ENCODE peak calls at places on chromosomes 3 and 15, in nine cellular contexts. X, W, C, R, G, L, M, A and E are unnamed samples.

GRCh38 chr3:135503429-135504083 is 462.0 kb upstream of the PPP2R3A start:
- DNase-seq in L (peak), R (peak), M (peak), A (peak), C (peak), G (peak), X (peak), W (peak), E (peak)

GRCh38 chr3:126923423-126923822 is 59.5 kb upstream of the PLXNA1 start:
- DNase-seq in G (no peak), W (no peak), R (no peak), M (no peak), X (no peak), A (no peak), L (no peak), C (no peak), E (no peak)

GRCh38 chr15:79897701-79898113 is 893 bp upstream of the MTHFS start:
- DNase-seq in M (no peak), L (no peak), G (no peak), W (no peak), R (no peak), A (peak), C (no peak), X (no peak), E (no peak)

GRCh38 chr3:13479332-13479581 is 849 bp upstream of the HDAC11 start:
- DNase-seq in A (peak), G (no peak), L (peak), C (no peak), M (no peak), X (peak), R (no peak), W (no peak), E (no peak)

GRCh38 chr3:105066106-105066839 is 300.4 kb upstream of the ALCAM start:
- DNase-seq in W (peak), C (no peak), A (no peak), M (no peak), X (no peak), R (no peak), G (no peak), L (no peak), E (no peak)

GRCh38 chr3:38707730-38708129 is 58.2 kb upstream of the SCN5A start:
- DNase-seq in M (no peak), G (no peak), R (no peak), C (no peak), X (no peak), L (no peak), A (no peak), W (no peak), E (no peak)

GRCh38 chr3:156455839-156456238 is 99.1 kb downstream of the SSR3 start:
- DNase-seq in R (no peak), X (no peak), W (no peak), G (no peak), C (no peak), A (no peak), M (no peak), L (no peak), E (no peak)

GRCh38 chr15:66027268-66027806 is 158.0 kb downstream of the RAB11A start:
- DNase-seq in R (no peak), X (no peak), C (no peak), L (no peak), M (no peak), A (peak), W (peak), G (no peak), E (no peak)

GRCh38 chr3:77460326-77460725 is 420.4 kb downstream of the ROBO2 start:
- DNase-seq in M (no peak), C (no peak), X (no peak), L (no peak), A (no peak), R (no peak), W (no peak), G (peak), E (no peak)

GRCh38 chr3:27311400-27311799 is 57.8 kb downstream of the NEK10 start:
- DNase-seq in X (no peak), M (no peak), A (no peak), G (peak), C (no peak), L (no peak), W (peak), R (no peak), E (no peak)

GRCh38 chr3:12479919-12480425 is 4.3 kb upstream of the TSEN2 start:
- DNase-seq in G (no peak), C (peak), W (peak), A (peak), R (peak), M (peak), L (peak), X (no peak), E (peak)

GRCh38 chr3:110178965-110179364 is 841.6 kb upstream of the DPPA4 start:
- DNase-seq in X (no peak), G (no peak), A (no peak), W (peak), M (no peak), C (no peak), L (no peak), R (no peak), E (no peak)

GRCh38 chr3:45182915-45183881 is 37.0 kb upstream of the CDCP1 start:
- DNase-seq in M (no peak), W (peak), A (no peak), X (peak), C (peak), L (peak), R (no peak), G (no peak), E (no peak)

GRCh38 chr15:42846647-42847046 is 73.9 kb downstream of the TTBK2 start:
- DNase-seq in R (no peak), W (no peak), X (no peak), L (no peak), A (no peak), M (no peak), C (no peak), G (no peak), E (no peak)

GRCh38 chr15:94397377-94397776 is 166.0 kb downstream of the MCTP2 start:
- DNase-seq in W (peak), R (no peak), M (no peak), L (no peak), X (no peak), C (no peak), G (no peak), A (no peak), E (no peak)

GRCh38 chr3:124878561-124879394 is 8.4 kb downstream of the ITGB5 start:
- DNase-seq in W (peak), A (peak), C (no peak), G (peak), X (no peak), L (peak), R (no peak), M (no peak), E (no peak)

GRCh38 chr3:156409694-156410093 is 145.2 kb downstream of the SSR3 start:
- DNase-seq in M (no peak), L (no peak), W (no peak), R (no peak), C (no peak), G (no peak), A (no peak), X (no peak), E (no peak)

GRCh38 chr3:161333696-161334095 is 37.6 kb downstream of the SPTSSB start:
- DNase-seq in G (no peak), A (no peak), M (no peak), L (no peak), C (no peak), X (peak), R (no peak), W (no peak), E (no peak)

GRCh38 chr3:106114848-106115247 is 246.0 kb upstream of the CBLB start:
- DNase-seq in G (no peak), W (peak), R (no peak), M (no peak), L (no peak), C (no peak), A (no peak), X (no peak), E (no peak)

GRCh38 chr15:71145648-71146047 is 30.4 kb downstream of the THSD4 start:
- DNase-seq in R (no peak), G (no peak), C (no peak), W (no peak), L (no peak), M (no peak), A (no peak), X (no peak), E (no peak)

GRCh38 chr15:89244512-89244869 is 712 bp downstream of the FANCI start:
- DNase-seq in W (no peak), A (no peak), M (no peak), G (no peak), X (no peak), L (no peak), R (no peak), C (no peak), E (peak)

GRCh38 chr15:89247441-89247840 is 3.7 kb downstream of the FANCI start:
- DNase-seq in R (no peak), W (peak), X (no peak), M (no peak), C (no peak), L (no peak), G (no peak), A (no peak), E (no peak)

GRCh38 chr15:89243046-89243690 is 611 bp upstream of the FANCI start:
- DNase-seq in R (no peak), C (no peak), A (no peak), L (no peak), M (no peak), W (peak), G (peak), X (no peak), E (no peak)

GRCh38 chr15:89248584-89248983 is 4.8 kb downstream of the FANCI start:
- DNase-seq in A (no peak), M (no peak), L (no peak), R (no peak), C (no peak), G (no peak), W (no peak), X (no peak), E (no peak)

DNA sequence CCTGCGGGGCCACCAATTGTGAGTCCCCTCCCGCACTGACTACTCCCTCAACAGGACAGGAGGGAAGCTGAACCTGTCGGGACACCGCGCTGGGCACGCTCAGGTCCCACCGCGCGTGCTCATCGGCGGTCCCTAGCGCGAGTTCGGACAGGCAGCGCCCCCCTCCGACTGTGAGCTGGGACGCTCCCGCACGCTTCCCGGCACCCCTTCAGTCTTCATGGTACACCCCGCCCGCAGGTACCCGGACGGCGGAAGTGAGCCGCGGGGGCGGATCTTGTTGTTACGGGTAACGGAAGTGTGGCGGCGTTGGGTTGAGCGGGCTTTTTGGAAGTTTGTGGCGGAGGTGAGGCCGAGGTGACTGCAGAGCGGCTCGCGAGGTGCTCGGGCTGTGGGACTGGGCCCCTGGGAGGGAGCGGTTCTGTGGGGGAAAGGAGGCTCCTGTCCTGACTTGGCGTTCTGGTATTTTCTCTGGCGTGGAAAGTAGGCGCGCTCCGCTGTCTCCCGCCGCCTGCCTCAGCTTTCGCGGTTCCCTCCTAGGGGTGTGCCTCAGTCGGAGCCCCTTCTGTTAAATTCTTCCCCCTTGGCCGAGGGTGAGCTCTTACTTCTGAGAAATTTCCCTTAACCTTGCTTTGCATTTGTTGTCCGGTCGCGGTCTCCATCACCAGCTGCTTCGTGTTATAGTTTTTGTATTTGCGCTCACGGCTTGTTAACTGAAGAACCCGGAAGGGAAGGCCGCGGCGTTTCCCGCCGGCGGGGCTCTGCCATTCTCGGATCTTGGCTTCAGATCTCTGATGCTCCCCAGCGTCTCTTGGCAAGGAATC is at the start of gene FANCI:
- DNase-seq in R (peak), G (peak), C (peak), M (peak), A (peak), L (peak), W (peak), X (peak), E (peak)
- TF ChIP-seq CTCF in R (peak), G (peak), C (peak), M (peak), A (no peak), L (peak), W (peak), X (peak), E (peak)

GRCh38 chr15:82805994-82806406 is at the start of gene FSD2:
- DNase-seq in X (no peak), W (no peak), R (peak), A (no peak), C (no peak), G (no peak), M (peak), L (no peak), E (peak)
- TF ChIP-seq CTCF in X (no peak), W (no peak), R (peak), A (no peak), C (no peak), G (no peak), M (no peak), L (no peak), E (no peak)

GRCh38 chr3:54299169-54299935 is 177.0 kb downstream of the CACNA2D3 start:
- DNase-seq in G (no peak), A (no peak), C (peak), W (no peak), X (no peak), R (no peak), M (no peak), L (no peak), E (no peak)

DNA sequence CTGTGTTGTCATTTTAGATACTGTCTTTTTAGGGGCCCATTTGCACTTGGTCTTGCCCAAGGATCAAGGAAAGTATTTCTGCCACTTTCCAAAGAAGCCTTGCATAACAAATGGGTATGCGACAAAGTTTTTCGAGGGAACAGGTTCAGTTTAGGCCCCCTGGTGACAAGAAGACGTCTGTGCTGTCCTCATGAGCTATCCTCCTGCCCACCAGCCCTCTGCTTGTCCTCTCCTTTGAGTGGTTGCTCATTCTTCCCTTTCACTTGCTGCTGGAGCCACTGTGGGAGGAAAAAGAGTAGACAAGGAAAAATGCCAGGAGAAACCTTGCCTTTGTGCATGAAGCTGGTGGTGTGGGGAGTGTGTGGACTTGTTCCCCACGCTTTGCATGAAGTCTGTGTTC is 171.9 kb downstream of the CACNA2D3 start:
- DNase-seq in G (no peak), X (no peak), R (no peak), C (no peak), L (no peak), A (no peak), M (no peak), W (no peak), E (no peak)
- TF ChIP-seq CTCF in G (no peak), X (no peak), R (no peak), C (peak), L (no peak), A (no peak), M (no peak), W (no peak), E (no peak)

DNA sequence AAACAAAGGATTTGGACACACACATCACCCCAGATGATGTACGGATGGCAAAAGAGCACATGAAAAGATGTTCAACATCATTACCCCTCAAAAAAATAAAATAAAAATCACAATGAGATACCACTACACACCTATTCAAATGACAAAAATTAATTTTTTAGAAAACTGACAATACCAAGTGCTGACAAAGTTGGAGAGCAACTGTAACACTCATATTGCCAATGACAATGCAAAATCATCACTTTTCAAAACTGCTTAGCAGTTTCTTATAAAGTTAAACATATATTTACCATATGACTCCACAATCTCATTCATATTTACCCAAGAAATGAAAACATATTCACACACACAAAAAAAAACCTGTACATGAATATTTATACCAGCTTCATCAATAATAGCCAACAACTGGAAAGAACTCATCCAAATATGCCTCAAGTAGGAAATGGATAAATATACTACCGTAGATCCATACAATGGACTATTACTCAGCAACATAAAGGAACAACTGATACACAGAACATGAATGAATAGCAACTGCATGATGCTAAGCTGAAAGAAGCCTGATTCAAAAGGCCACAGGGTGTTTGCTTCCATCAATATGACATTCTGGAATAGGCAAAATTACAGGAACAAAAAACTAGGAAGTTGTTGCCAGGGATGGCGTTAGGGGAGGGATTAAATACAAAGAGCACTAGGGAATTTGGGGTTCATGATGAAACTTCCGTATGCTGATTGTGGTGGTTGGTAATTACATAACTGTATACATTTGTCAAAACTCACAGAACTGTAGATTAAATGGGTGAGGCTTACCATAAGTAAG is 1.3 kb downstream of the FSIP1 start:
- DNase-seq in C (no peak), A (no peak), G (no peak), X (no peak), M (no peak), L (no peak), W (no peak), R (no peak), E (no peak)
- TF ChIP-seq CTCF in C (no peak), A (no peak), G (no peak), X (no peak), M (no peak), L (no peak), W (no peak), R (no peak), E (no peak)

GRCh38 chr15:69926011-69926410 is 171.7 kb downstream of the TLE3 start:
- DNase-seq in X (no peak), C (no peak), W (peak), R (no peak), L (no peak), A (no peak), M (no peak), G (no peak), E (no peak)
- TF ChIP-seq CTCF in X (no peak), C (no peak), W (no peak), R (no peak), L (no peak), A (no peak), M (no peak), G (no peak), E (no peak)

DNA sequence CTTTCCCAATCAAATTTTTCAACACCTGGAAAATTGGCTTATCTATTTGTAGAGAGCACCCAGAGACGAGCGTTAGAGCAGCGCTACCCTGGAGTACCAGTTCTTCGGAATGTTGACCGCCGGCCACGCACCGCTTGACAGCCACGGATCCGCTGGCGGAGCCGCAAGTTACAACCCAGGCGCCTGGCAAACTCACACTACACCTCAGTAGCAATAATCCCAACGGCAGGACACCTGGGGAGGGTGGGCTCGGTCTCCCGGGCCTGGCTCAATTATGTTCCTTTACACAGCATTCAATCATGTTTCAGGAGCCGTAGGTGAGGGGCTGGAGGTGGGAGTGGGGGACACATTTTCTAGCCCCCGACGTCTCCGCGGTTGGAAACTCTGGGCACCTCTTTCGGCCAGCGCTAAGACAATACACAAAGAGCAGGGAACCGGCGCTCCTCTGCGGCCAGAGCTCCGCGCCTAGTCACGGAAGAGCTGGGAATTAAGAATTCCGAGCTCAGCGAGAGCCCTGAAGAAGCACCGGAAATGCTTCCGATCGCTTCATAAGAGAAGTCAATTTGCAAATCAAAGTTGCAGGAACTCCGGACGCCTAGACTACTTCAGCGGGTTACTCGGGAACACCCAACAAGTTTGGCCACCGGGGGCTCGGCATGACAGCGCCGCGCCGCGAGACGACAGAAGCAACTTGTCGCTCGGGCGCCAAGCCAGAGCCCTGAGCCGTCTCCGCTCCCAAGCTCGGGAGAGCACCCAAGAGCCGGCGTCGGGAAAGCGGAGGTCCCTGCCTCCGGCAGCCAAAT is 1.0 kb downstream of the MB21D2 start:
- DNase-seq in A (peak), W (peak), L (peak), X (peak), R (peak), C (peak), M (no peak), G (no peak), E (peak)
- TF ChIP-seq CTCF in A (no peak), W (no peak), L (no peak), X (no peak), R (peak), C (no peak), M (no peak), G (peak), E (no peak)

GRCh38 chr15:84023636-84024035 is 211.9 kb upstream of the GOLGA6L4 start:
- DNase-seq in A (peak), W (peak), G (no peak), X (no peak), C (peak), M (peak), L (peak), R (peak), E (peak)

DNA sequence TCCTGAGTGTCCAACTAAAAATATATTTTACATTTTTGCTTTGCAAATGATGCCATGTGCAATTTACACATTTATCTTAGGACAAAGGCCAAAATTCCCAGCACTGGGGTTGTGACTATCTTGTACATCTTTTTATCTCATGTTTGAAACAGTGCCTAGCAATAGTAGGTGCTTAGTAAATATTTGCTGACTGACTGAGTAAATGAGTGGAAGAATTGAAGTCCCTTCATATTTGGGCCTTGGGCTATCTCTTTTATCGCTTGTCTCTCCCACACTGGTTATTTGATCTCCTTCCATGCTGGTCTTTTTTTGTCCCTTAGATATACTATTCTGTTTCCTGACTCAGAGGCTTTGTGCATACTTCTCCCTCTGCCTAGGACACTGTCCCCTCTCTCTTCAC is 213.1 kb upstream of the GOLGA6L4 start:
- DNase-seq in A (no peak), X (no peak), C (no peak), M (no peak), L (no peak), R (no peak), W (no peak), G (no peak), E (no peak)
- TF ChIP-seq CTCF in A (no peak), X (no peak), C (no peak), M (no peak), L (no peak), R (no peak), W (no peak), G (no peak), E (no peak)

GRCh38 chr15:24835301-24835700 is 119.5 kb upstream of the SNRPN start:
- DNase-seq in X (no peak), R (no peak), A (no peak), C (no peak), L (no peak), M (no peak), W (no peak), G (no peak), E (no peak)
- TF ChIP-seq CTCF in X (no peak), R (no peak), A (no peak), C (no peak), L (no peak), M (no peak), W (no peak), G (no peak), E (no peak)

GRCh38 chr3:134453631-134454030 is 32.2 kb downstream of the ANAPC13 start:
- DNase-seq in X (no peak), W (peak), A (no peak), C (peak), M (no peak), R (no peak), G (no peak), L (no peak), E (no peak)
- TF ChIP-seq CTCF in X (no peak), W (peak), A (no peak), C (peak), M (no peak), R (no peak), G (no peak), L (no peak), E (no peak)